ENCODE peak calls at places on chromosomes 7 and 10, in five cellular contexts. N, R, B, M and S are unnamed samples.

GRCh38 chr10:34994565-34995142 is 95.5 kb downstream of the CUL2 start:
- DNase-seq in M (peak), B (peak), N (peak), R (peak), S (peak)

GRCh38 chr7:100567045-100567730 is 6.5 kb downstream of the SAP25 start:
- DNase-seq in M (no peak), R (peak), B (no peak), N (peak), S (peak)

GRCh38 chr10:70096016-70096704 is 36.5 kb downstream of the AIFM2 start:
- DNase-seq in B (no peak), N (no peak), M (no peak), R (no peak), S (no peak)

GRCh38 chr10:94098916-94099315 is 105.2 kb downstream of the PLCE1 start:
- DNase-seq in B (no peak), M (no peak), R (no peak), N (no peak), S (no peak)

GRCh38 chr10:13529714-13529973 is 830 bp upstream of the BEND7 start:
- DNase-seq in B (no peak), N (no peak), M (no peak), R (no peak), S (no peak)

GRCh38 chr7:100222445-100223132 is 2.8 kb downstream of the PVRIG start:
- DNase-seq in N (no peak), B (no peak), R (no peak), M (no peak), S (no peak)

GRCh38 chr10:35937538-35937937 is 295.4 kb upstream of the FZD8 start:
- DNase-seq in N (no peak), R (no peak), M (no peak), B (no peak), S (no peak)

GRCh38 chr7:76369011-76369410 is 10.2 kb upstream of the YWHAG start:
- DNase-seq in M (no peak), R (no peak), N (no peak), B (no peak), S (no peak)

GRCh38 chr10:129323311-129323710 is 143.7 kb upstream of the MGMT start:
- DNase-seq in M (no peak), N (no peak), R (no peak), B (no peak), S (no peak)

GRCh38 chr10:125190414-125190813 is 30.1 kb upstream of the CTBP2 start:
- DNase-seq in B (no peak), N (no peak), R (no peak), M (no peak), S (no peak)

GRCh38 chr7:158614695-158615094 is 27.1 kb upstream of the PTPRN2 start:
- DNase-seq in M (no peak), B (no peak), R (peak), N (peak), S (no peak)

GRCh38 chr7:92179393-92179924 is 517 bp upstream of the LRRD1 start:
- DNase-seq in R (peak), B (no peak), N (peak), M (peak), S (no peak)

GRCh38 chr7:133795061-133795460 is 332.1 kb upstream of the LRGUK start:
- DNase-seq in M (no peak), N (no peak), B (no peak), R (no peak), S (no peak)

GRCh38 chr10:79061441-79062315 is 7.1 kb upstream of the ZMIZ1 start:
- DNase-seq in N (no peak), M (no peak), B (no peak), R (no peak), S (no peak)

GRCh38 chr10:14653271-14654161 is 121.2 kb downstream of the FAM107B start:
- DNase-seq in N (peak), R (peak), B (no peak), M (no peak), S (peak)

GRCh38 chr10:85995791-85996190 is 370.8 kb downstream of the GRID1 start:
- DNase-seq in B (no peak), N (peak), M (no peak), R (peak), S (peak)

GRCh38 chr7:107659666-107660065 is 962 bp upstream of the SLC26A4 start:
- DNase-seq in B (no peak), N (peak), R (peak), M (no peak), S (peak)